ENCODE peak calls at places on chromosomes 16 and 17, in four cellular contexts. M is pancreas, I is foreskin keratinocyte, V is AG04450. N is an unnamed sample.

GRCh38 chr17:29933379-29933778 is 3.4 kb upstream of the SSH2 start:
- DNase-seq in M (no peak), I (peak; percentile 31), V (no peak), N (peak; percentile 28)

GRCh38 chr16:71555230-71555891 is 21.5 kb downstream of the TAT start:
- DNase-seq in M (no peak), I (no peak), V (no peak), N (no peak)

GRCh38 chr16:82660078-82660645 is 33.4 kb downstream of the CDH13 start:
- DNase-seq in M (no peak), I (peak; percentile 84), V (no peak), N (no peak)

GRCh38 chr17:63356275-63356905 is 89.7 kb downstream of the CYB561 start:
- DNase-seq in M (no peak), I (peak; percentile 71), V (peak; percentile 53), N (no peak)

GRCh38 chr17:7579001-7579838 is at the start of gene CD68:
- DNase-seq in M (peak; percentile 73), I (peak; percentile 92), V (peak; percentile 66), N (peak; percentile 76)

GRCh38 chr16:31107465-31107867 is 720 bp upstream of the BCKDK start:
- DNase-seq in M (peak; percentile 18), I (no peak), V (no peak), N (no peak)

GRCh38 chr16:55056585-55057520 is 126.2 kb downstream of the IRX5 start:
- DNase-seq in M (no peak), I (peak; percentile 12), V (no peak), N (peak; percentile 42)

GRCh38 chr17:8249621-8250020 is 532 bp downstream of the PFAS start:
- DNase-seq in M (no peak), I (no peak), V (no peak), N (no peak)

GRCh38 chr17:49201481-49201927 is 8.9 kb downstream of the GNGT2 start:
- DNase-seq in M (no peak), I (no peak), V (no peak), N (no peak)

GRCh38 chr17:73492125-73492801 is 152.0 kb downstream of the SDK2 start:
- DNase-seq in M (no peak), I (no peak), V (no peak), N (no peak)

GRCh38 chr17:19270951-19271611 is 33.9 kb downstream of the EPN2 start:
- DNase-seq in M (no peak), I (no peak), V (no peak), N (no peak)

GRCh38 chr17:1156864-1157263 is 22.9 kb downstream of the ABR start:
- DNase-seq in M (no peak), I (no peak), V (no peak), N (no peak)

GRCh38 chr17:48037036-48037881 is at the start of gene COPZ2:
- DNase-seq in M (peak; percentile 68), I (no peak), V (no peak), N (peak; percentile 64)

GRCh38 chr17:77233635-77234334 is 93.0 kb downstream of the SEC14L1 start:
- DNase-seq in M (no peak), I (peak; percentile 85), V (peak; percentile 88), N (peak; percentile 76)

GRCh38 chr17:42969006-42969581 is 4.8 kb upstream of the AARSD1 start:
- DNase-seq in M (no peak), I (no peak), V (no peak), N (no peak)

GRCh38 chr16:13168091-13168572 is 266.7 kb downstream of the SHISA9 start:
- DNase-seq in M (no peak), I (peak; percentile 79), V (no peak), N (no peak)

GRCh38 chr17:82283208-82283749 is 9.8 kb upstream of the CSNK1D start:
- DNase-seq in M (no peak), I (peak; percentile 79), V (peak; percentile 81), N (peak; percentile 55)

GRCh38 chr17:29778936-29779811 is 150.9 kb downstream of the SSH2 start:
- DNase-seq in M (peak; percentile 70), I (peak; percentile 29), V (no peak), N (peak; percentile 77)

GRCh38 chr17:63950940-63951907 is 19.1 kb upstream of the CD79B start:
- DNase-seq in M (peak; percentile 67), I (peak; percentile 36), V (no peak), N (peak; percentile 77)

GRCh38 chr16:75244844-75245758 is 6.3 kb downstream of the BCAR1 start:
- DNase-seq in M (peak; percentile 90), I (peak; percentile 86), V (peak; percentile 96), N (peak; percentile 96)

GRCh38 chr17:60524463-60525346 is 1.3 kb downstream of the APPBP2 start:
- DNase-seq in M (no peak), I (no peak), V (no peak), N (no peak)

GRCh38 chr17:46264456-46265198 is 30.3 kb upstream of the LRRC37A start:
- DNase-seq in M (no peak), I (peak; percentile 94), V (peak; percentile 66), N (peak; percentile 74)

GRCh38 chr17:49680314-49680713 is 2.4 kb upstream of the SPOP start:
- DNase-seq in M (no peak), I (no peak), V (no peak), N (no peak)

GRCh38 chr16:81927561-81928185 is 83.6 kb downstream of the SDR42E1 start:
- DNase-seq in M (no peak), I (no peak), V (no peak), N (no peak)

GRCh38 chr16:81189100-81189664 is 49.3 kb upstream of the BCO1 start:
- DNase-seq in M (peak; percentile 62), I (no peak), V (peak; percentile 23), N (no peak)

GRCh38 chr17:34314279-34314678 is 5.0 kb upstream of the CCL8 start:
- DNase-seq in M (no peak), I (no peak), V (no peak), N (no peak)

GRCh38 chr17:1684307-1685189 is at the start of gene PRPF8:
- DNase-seq in M (peak; percentile 99), I (peak; percentile 93), V (peak; percentile 91), N (peak; percentile 94)

GRCh38 chr17:66727634-66728570 is 107.0 kb upstream of the CACNG5 start:
- DNase-seq in M (peak; percentile 76), I (peak; percentile 51), V (no peak), N (peak; percentile 60)

GRCh38 chr16:88616320-88616719 is 22.1 kb upstream of the IL17C start:
- DNase-seq in M (peak; percentile 96), I (peak; percentile 25), V (no peak), N (peak; percentile 97)

GRCh38 chr16:12679660-12680272 is 123.9 kb downstream of the CPPED1 start:
- DNase-seq in M (no peak), I (no peak), V (no peak), N (no peak)

GRCh38 chr17:59561042-59561441 is 4.4 kb upstream of the DHX40 start:
- DNase-seq in M (no peak), I (peak; percentile 3), V (no peak), N (peak; percentile 6)

GRCh38 chr16:24758373-24758772 is 28.9 kb downstream of the TNRC6A start:
- DNase-seq in M (no peak), I (no peak), V (no peak), N (no peak)

GRCh38 chr16:27286446-27286845 is 17.9 kb upstream of the NSMCE1 start:
- DNase-seq in M (no peak), I (peak; percentile 95), V (peak; percentile 85), N (peak; percentile 57)

DNA sequence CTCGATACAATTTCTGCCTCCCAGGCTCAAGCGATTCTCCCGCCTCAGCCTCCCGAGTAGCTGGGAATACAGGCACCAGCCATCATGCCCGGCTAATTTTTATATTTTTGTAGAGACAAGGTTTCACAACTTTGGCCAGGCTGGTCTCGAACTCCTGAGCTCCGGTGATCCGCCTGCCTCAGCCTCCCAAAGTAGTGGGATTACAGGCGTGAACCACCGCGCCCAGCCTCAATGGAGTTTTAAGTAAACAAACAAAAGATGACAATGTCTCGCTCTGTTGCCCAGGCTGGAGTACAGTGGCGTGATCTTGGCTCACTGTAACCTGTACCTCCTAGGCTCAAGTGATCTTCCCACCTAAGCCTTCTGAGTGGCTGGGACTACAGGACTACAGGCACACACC is 52.6 kb upstream of the TRAP1 start:
- DNase-seq in M (no peak), I (no peak), V (no peak), N (no peak)
- TF ChIP-seq CTCF in M (no peak), I (no peak), V (no peak), N (no peak)

DNA sequence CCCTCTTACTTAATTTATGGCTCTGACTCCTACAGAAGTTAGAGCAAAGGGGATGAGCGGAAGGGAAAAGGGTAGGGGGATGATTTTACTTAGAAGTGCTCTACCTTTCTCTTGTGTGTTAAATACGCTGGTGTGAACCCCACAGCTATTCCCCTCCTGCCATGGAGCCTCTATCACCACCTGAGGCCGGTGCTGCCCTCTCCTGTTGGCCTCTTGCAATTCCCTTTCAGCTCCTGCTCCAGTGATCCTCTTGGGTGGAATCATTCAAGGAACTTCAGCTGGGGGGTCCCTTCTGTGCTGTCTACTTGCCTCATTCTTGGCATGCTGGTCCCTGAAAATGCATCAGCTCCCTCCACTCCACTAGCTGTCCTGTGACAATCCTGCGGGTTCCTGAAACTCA is 41.8 kb upstream of the CDH8 start:
- DNase-seq in M (no peak), I (no peak), V (no peak), N (no peak)
- TF ChIP-seq CTCF in M (no peak), I (peak; percentile 22), V (no peak), N (no peak)

GRCh38 chr17:75039238-75039637 is 7.5 kb downstream of the ATP5PD start:
- DNase-seq in M (no peak), I (no peak), V (no peak), N (no peak)
- TF ChIP-seq CTCF in M (no peak), I (no peak), V (no peak), N (no peak)

GRCh38 chr16:56980792-56981724 is 8.3 kb upstream of the NLRC5 start:
- DNase-seq in M (no peak), I (no peak), V (no peak), N (no peak)

GRCh38 chr16:56984639-56985038 is 4.7 kb upstream of the NLRC5 start:
- DNase-seq in M (no peak), I (peak; percentile 22), V (no peak), N (no peak)

GRCh38 chr16:56983211-56983751 is 6.1 kb upstream of the NLRC5 start:
- DNase-seq in M (no peak), I (no peak), V (no peak), N (peak; percentile 25)

GRCh38 chr16:56981729-56982271 is 7.6 kb upstream of the NLRC5 start:
- DNase-seq in M (no peak), I (no peak), V (no peak), N (no peak)

DNA sequence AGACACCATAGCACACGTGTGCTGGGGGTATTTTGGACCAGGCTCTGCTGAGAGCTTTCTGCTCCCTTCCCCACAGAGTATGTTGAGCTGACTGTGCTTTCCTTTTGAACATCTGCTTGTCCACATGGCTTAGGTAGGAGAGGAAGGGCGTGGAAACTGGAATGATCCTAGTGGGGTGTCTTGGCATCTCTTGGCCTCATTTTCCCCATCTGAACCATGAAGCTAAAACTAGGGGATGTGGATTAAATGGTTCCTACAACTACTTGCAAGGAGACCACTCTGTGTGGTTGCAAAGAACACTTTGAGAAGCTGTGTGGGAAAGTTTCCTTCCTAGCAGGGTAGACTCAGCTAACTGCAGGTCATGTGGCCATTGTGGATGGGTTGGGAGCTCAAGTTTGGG is 6.7 kb upstream of the NLRC5 start:
- DNase-seq in M (no peak), I (no peak), V (no peak), N (no peak)
- TF ChIP-seq CTCF in M (no peak), I (no peak), V (no peak), N (no peak)

GRCh38 chr17:28335201-28335958 is at the start of the genes IFT20 and TNFAIP1:
- DNase-seq in M (peak; percentile 99), I (peak; percentile 100), V (peak; percentile 100), N (peak; percentile 98)
- TF ChIP-seq CTCF in M (no peak), I (peak; percentile 24), V (no peak), N (no peak)